ENCODE peak calls at places on chromosome 9, in four cellular contexts. D is HepG2, R is GM12878, Z is SK-N-SH. N is an unnamed sample.

GRCh38 chr9:133715866-133716563 is 22.1 kb downstream of the SARDH start:
- DNase-seq in R (no peak), D (peak), Z (peak), N (no peak)

GRCh38 chr9:4117835-4118610 is 181.8 kb downstream of the GLIS3 start:
- DNase-seq in D (peak), Z (peak), R (no peak), N (no peak)

GRCh38 chr9:98639133-98639532 is 69.6 kb downstream of the GABBR2 start:
- DNase-seq in D (no peak), Z (no peak), R (no peak), N (no peak)

GRCh38 chr9:112180387-112180881 is 5.3 kb upstream of the SUSD1 start:
- DNase-seq in R (no peak), Z (no peak), D (peak), N (peak)

GRCh38 chr9:113164536-113165300 is 13.9 kb downstream of the SLC31A2 start:
- DNase-seq in Z (peak), R (no peak), D (no peak), N (no peak)

GRCh38 chr9:89000281-89000875 is 9.1 kb downstream of the S1PR3 start:
- DNase-seq in D (no peak), Z (peak), R (no peak), N (no peak)

GRCh38 chr9:113808391-113809191 is 67.5 kb upstream of the ZNF618 start:
- DNase-seq in D (no peak), R (no peak), Z (no peak), N (no peak)

GRCh38 chr9:84397151-84397728 is 56.7 kb upstream of the SLC28A3 start:
- DNase-seq in D (peak), Z (peak), R (peak), N (peak)

GRCh38 chr9:129312731-129313130 is 134.7 kb upstream of the IER5L start:
- DNase-seq in Z (no peak), R (no peak), D (no peak), N (no peak)

GRCh38 chr9:2158111-2158610 is 143.0 kb downstream of the SMARCA2 start:
- DNase-seq in R (peak), D (no peak), Z (peak), N (peak)

GRCh38 chr9:109311731-109312130 is 9.1 kb downstream of the EPB41L4B start:
- DNase-seq in D (no peak), Z (peak), R (no peak), N (no peak)
- TF ChIP-seq PBX3 in D (no peak), Z (no peak), R (no peak), N (no peak)

DNA sequence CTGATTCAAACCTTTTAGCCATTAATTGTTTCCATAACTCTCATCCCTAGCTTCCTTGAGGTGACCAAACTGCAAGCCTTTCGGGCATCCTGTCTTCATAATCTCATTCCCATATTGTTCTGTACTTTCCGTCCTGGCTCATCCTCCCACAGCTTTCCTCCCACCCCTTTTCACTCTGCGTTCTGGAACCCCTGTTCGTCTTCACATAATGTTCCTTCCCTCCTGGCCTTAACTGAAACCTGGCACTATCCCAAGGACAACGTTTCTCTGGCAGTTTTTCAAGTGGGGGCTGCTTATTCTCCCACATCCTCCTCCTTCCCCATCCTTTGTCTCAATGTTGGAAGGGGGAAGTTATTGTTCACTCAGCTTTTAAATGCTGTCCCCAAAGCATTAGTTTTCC is 1.5 kb downstream of the ZNF189 start:
- DNase-seq in Z (no peak), R (no peak), D (no peak), N (no peak)
- H3K27ac ChIP-seq in Z (no peak), R (no peak), D (peak), N (no peak)

GRCh38 chr9:107274096-107274495 is 9.0 kb upstream of the RAD23B start:
- DNase-seq in Z (no peak), R (no peak), D (no peak), N (no peak)
- TF ChIP-seq CTCF in Z (peak), R (peak), D (no peak), N (no peak)

GRCh38 chr9:75063556-75064305 is 24.2 kb downstream of the NMRK1 start:
- DNase-seq in D (no peak), Z (no peak), R (no peak), N (no peak)

GRCh38 chr9:75067894-75068293 is 20.1 kb downstream of the NMRK1 start:
- DNase-seq in Z (no peak), D (no peak), R (no peak), N (no peak)

GRCh38 chr9:75061169-75061568 is 26.8 kb downstream of the NMRK1 start:
- DNase-seq in R (no peak), Z (no peak), D (no peak), N (no peak)

GRCh38 chr9:75065513-75065912 is 22.4 kb downstream of the NMRK1 start:
- DNase-seq in Z (no peak), D (no peak), R (no peak), N (no peak)

DNA sequence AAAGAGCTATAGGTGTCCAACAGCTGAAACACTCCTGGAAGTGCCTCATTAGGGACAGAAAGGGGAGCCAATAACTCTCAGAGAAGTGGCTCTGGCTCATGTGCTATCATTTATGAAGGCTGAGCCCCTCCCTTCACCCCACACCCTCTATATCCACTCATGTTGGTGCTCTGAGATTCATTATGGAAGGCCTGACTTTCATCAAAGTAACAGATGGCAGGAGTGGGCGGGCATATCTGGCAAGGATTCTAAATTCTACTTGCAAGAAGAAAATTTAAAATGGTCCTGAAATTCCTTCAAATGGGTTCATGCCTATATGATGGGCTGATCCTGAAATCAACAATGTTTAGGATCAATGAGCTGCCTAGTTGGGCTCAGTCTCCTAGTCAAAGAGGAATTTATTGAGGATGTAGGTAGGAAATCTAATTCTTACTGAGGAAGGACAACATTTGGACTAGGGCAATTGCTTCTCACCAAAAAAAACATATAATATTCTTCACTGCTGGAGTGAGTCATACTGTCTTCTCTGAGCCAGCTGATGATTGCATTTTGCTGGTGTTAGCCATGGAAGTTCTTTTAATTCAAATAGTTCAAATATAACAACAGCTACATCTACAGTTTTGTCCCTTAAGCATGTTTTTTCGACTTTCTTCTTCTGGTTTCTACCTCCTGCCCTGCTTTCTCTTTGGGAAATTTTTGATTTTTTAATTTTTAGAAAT is 23.5 kb downstream of the NMRK1 start:
- DNase-seq in D (no peak), R (no peak), Z (no peak), N (no peak)
- TF ChIP-seq PBX3 in D (no peak), R (no peak), Z (no peak), N (no peak)

N was measured in A549.